ENCODE peak calls at places on chromosome 1, in five cellular contexts. Y is left ventricle myocardium inferior, Q is tibial artery, F is lower lobe of right lung, S is ovary. H is an unnamed sample.
A peak's percentile ranks its signal among the peaks of the same experiment; 100 is the strongest.

GRCh38 chr1:96927125-96927524 is 205.5 kb downstream of the PTBP2 start:
- DNase-seq in Y (no peak), S (no peak), F (no peak), Q (no peak), H (no peak)

GRCh38 chr1:13699936-13700520 is at the start of gene PRDM2:
- DNase-seq in Y (peak; percentile 55), F (peak; percentile 79), S (peak; percentile 75), Q (peak; percentile 70), H (no peak)

GRCh38 chr1:229217716-229218115 is 53.2 kb upstream of the RAB4A start:
- DNase-seq in Q (no peak), F (no peak), Y (no peak), S (no peak), H (no peak)

GRCh38 chr1:211951856-211952255 is 83.5 kb downstream of the INTS7 start:
- DNase-seq in S (no peak), F (no peak), Y (no peak), Q (no peak), H (peak; percentile 91)

GRCh38 chr1:30872033-30872947 is 36.3 kb downstream of the SDC3 start:
- DNase-seq in F (no peak), S (no peak), Y (no peak), Q (no peak), H (no peak)

GRCh38 chr1:201739492-201740085 is 89.4 kb upstream of the IPO9 start:
- DNase-seq in S (peak; percentile 54), Y (peak; percentile 74), Q (peak; percentile 79), F (peak; percentile 70), H (no peak)

GRCh38 chr1:57983441-57983840 is 559.6 kb upstream of the DAB1 start:
- DNase-seq in Y (no peak), S (no peak), F (no peak), Q (no peak), H (no peak)

GRCh38 chr1:235831148-235831547 is 35.6 kb downstream of the LYST start:
- DNase-seq in F (peak; percentile 65), Q (no peak), S (no peak), Y (peak; percentile 24), H (peak; percentile 37)

GRCh38 chr1:32877211-32878110 is 6.7 kb upstream of the FNDC5 start:
- DNase-seq in Y (peak; percentile 72), S (peak; percentile 46), F (no peak), Q (peak; percentile 41), H (no peak)

GRCh38 chr1:26953374-26953773 is 6.9 kb downstream of the KDF1 start:
- DNase-seq in F (no peak), Y (no peak), Q (no peak), S (no peak), H (no peak)

GRCh38 chr1:219771039-219771438 is 157.3 kb downstream of the SLC30A10 start:
- DNase-seq in Q (no peak), S (no peak), F (no peak), Y (no peak), H (peak; percentile 100)

GRCh38 chr1:44812822-44813543 is 4.7 kb downstream of the BTBD19 start:
- DNase-seq in S (peak; percentile 59), Q (peak; percentile 69), Y (peak; percentile 34), F (peak; percentile 59), H (no peak)

GRCh38 chr1:204453141-204453772 is 41.3 kb downstream of the PIK3C2B start:
- DNase-seq in Q (no peak), Y (no peak), F (no peak), S (no peak), H (no peak)

GRCh38 chr1:33641099-33641830 is 168.8 kb downstream of the ZSCAN20 start:
- DNase-seq in F (no peak), S (no peak), Y (no peak), Q (no peak), H (no peak)

GRCh38 chr1:150563340-150564038 is 14.3 kb downstream of the ADAMTSL4 start:
- DNase-seq in S (peak; percentile 51), Y (peak; percentile 75), Q (no peak), F (peak; percentile 82), H (no peak)

GRCh38 chr1:4630561-4630960 is 23.8 kb upstream of the AJAP1 start:
- DNase-seq in S (no peak), Y (no peak), F (no peak), Q (no peak), H (no peak)

DNA sequence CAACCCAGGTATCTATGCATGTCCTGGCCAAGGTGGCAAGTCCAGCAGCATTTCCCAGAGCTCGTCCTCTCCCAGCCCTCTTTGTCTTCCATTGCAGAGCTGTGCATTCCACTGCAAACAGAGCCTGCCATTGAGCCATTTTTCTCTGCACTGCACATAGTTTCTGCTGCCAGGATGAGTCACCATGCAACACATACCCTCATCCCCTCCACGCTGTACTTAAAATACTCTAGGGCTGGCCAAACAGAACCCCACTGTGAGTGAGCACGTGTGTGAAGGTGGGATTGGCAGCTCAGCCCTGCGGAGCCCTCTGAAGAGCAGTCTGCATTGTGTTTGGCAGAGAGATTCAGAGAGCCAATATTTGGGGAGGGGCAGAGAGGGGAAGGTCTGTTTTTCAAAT is 3.9 kb upstream of the ATP1B1 start:
- DNase-seq in F (peak; percentile 53), Y (no peak), Q (no peak), S (peak; percentile 27), H (no peak)
- H3K4me3 ChIP-seq in F (peak overlapping the region; percentile 32), Y (no peak overlapping the region), Q (no peak overlapping the region), S (no peak overlapping the region), H (no peak overlapping the region)

DNA sequence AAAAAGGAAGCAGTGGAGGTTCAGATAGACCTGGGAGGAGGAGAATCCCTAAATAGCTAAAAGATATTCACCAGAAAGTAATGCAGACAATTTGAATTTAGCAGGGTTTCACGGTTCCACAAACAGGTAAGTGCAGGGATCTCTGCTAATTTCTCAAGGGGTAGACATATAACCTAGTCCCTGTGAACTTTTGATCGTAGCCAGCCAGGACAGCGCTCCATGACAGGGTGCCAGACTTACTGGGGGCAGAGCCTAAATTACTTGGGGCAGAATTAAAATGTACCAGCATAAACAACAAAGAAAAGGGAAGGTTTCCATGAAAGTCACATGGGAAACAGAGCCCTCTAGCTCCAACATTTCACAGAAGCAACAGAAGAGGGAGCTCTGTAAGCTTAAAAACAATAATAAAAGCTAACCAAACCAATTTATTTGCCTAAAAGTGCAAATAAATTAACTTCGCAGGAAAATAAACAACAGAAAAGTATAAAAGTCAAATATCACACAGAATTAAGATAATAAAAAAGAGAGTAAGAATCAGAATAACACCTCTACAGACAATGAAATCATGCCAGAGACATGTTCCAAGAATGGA is 198.3 kb downstream of the DUSP10 start:
- DNase-seq in Q (no peak), F (no peak), S (no peak), Y (no peak), H (no peak)
- TF ChIP-seq CTCF in Q (peak; percentile 40), F (peak; percentile 46), S (no peak), Y (peak; percentile 71), H (peak; percentile 51)

GRCh38 chr1:151837841-151838490 is 1.7 kb downstream of the C2CD4D start:
- DNase-seq in Y (no peak), S (no peak), F (no peak), Q (no peak), H (no peak)
- H3K27me3 ChIP-seq in Y (peaks cover 62% of the 10 kb centered on the region), S (no peaks in the 10 kb centered on the region), F (peaks cover 27% of the 10 kb centered on the region), Q (no peaks in the 10 kb centered on the region), H (peaks cover 17% of the 10 kb centered on the region)

GRCh38 chr1:217498209-217498608 is 132.7 kb downstream of the GPATCH2 start:
- DNase-seq in Q (no peak), Y (no peak), S (no peak), F (no peak), H (no peak)

GRCh38 chr1:217494767-217495166 is 136.1 kb downstream of the GPATCH2 start:
- DNase-seq in S (no peak), F (no peak), Y (no peak), Q (no peak), H (no peak)

GRCh38 chr1:217493290-217493689 is 137.6 kb downstream of the GPATCH2 start:
- DNase-seq in S (no peak), Q (no peak), Y (no peak), F (no peak), H (no peak)

DNA sequence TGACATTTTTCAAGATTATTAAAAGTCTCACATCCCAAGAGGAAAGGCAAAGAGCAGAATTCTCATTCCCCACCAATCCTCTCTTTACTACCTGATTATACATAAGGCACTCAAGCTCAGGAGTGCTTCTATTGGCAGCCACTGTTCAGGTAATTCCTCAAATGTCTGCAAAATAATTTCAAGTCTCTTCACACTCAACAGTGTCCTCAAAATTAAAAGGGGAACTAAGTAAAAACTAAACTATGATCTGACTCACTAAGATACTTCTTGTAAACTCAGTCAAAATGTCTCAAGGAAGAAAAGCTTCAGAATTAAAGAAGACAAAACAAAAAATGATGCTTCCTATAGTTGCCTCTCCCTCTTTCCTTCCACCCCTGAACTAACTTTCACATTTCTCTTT is 135.6 kb downstream of the GPATCH2 start:
- DNase-seq in S (no peak), Q (no peak), Y (no peak), F (no peak), H (no peak)
- H3K4me3 ChIP-seq in S (no peak overlapping the region), Q (no peak overlapping the region), Y (no peak overlapping the region), F (no peak overlapping the region), H (no peak overlapping the region)

GRCh38 chr1:171141336-171142051 is 43.6 kb upstream of the FMO2 start:
- DNase-seq in Y (peak; percentile 45), F (no peak), Q (peak; percentile 83), S (peak; percentile 53), H (no peak)
- TF ChIP-seq CTCF in Y (no peak), F (no peak), Q (no peak), S (no peak), H (no peak)

DNA sequence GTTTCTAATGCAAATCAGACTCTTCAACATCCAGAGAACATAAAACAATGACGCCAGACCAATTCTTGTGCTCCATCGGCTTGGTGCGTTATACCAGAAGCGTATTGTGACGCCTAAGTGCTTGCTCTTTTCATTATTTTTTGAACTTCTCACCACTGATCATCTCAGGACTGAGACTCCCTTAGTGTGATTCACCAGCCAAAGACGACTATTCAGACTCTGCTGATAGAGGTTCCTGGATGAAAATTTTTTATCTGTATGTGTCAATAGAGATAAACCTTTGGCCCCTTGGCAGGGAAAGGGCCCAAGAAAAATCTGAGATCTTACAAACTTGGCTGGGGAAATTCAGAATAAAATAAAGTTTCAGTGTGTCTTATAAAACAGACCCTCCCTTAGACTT is 856 bp upstream of the GREM2 start:
- DNase-seq in S (no peak), Q (no peak), F (no peak), Y (no peak), H (no peak)
- H3K27me3 ChIP-seq in S (no peaks in the 10 kb centered on the region), Q (no peaks in the 10 kb centered on the region), F (peaks cover 16% of the 10 kb centered on the region), Y (peaks cover 82% of the 10 kb centered on the region), H (no peaks in the 10 kb centered on the region)

H was measured in kidney epithelial cell.